ENCODE peak calls at places on chromosomes 16 and 17, in eight cellular contexts. One of them, this sample, is unnamed. For H3K27me3, the result is how much of the 10 kb centered on the place peaks cover.

GRCh38 chr17:2386400-2387085 is 14.3 kb downstream of the MNT start:
- DNase-seq in heart right ventricle: no peak
- DNase-seq in mammary epithelial cell: no peak
- DNase-seq in A673: no peak
- DNase-seq in body of pancreas: peak
- DNase-seq in GM12878: no peak
- DNase-seq in PC-9: no peak
- DNase-seq in MM.1S: no peak
- DNase-seq in this sample: no peak

GRCh38 chr17:42586514-42587230 is 9.1 kb upstream of the PSMC3IP start:
- DNase-seq in heart right ventricle: no peak
- DNase-seq in mammary epithelial cell: peak
- DNase-seq in A673: no peak
- DNase-seq in body of pancreas: no peak
- DNase-seq in GM12878: no peak
- DNase-seq in PC-9: no peak
- DNase-seq in MM.1S: peak
- DNase-seq in this sample: peak

GRCh38 chr17:83173180-83173996 is 94.0 kb downstream of the METRNL start:
- DNase-seq in heart right ventricle: no peak
- DNase-seq in mammary epithelial cell: no peak
- DNase-seq in A673: no peak
- DNase-seq in body of pancreas: no peak
- DNase-seq in GM12878: no peak
- DNase-seq in PC-9: no peak
- DNase-seq in MM.1S: no peak
- DNase-seq in this sample: no peak

GRCh38 chr17:320139-320538 is 32.5 kb downstream of the RPH3AL start:
- DNase-seq in heart right ventricle: no peak
- DNase-seq in mammary epithelial cell: no peak
- DNase-seq in A673: no peak
- DNase-seq in body of pancreas: peak
- DNase-seq in GM12878: no peak
- DNase-seq in PC-9: no peak
- DNase-seq in MM.1S: no peak
- DNase-seq in this sample: no peak

GRCh38 chr17:65173284-65173793 is 36.2 kb downstream of the RGS9 start:
- DNase-seq in heart right ventricle: peak
- DNase-seq in mammary epithelial cell: no peak
- DNase-seq in A673: peak
- DNase-seq in body of pancreas: peak
- DNase-seq in GM12878: no peak
- DNase-seq in PC-9: no peak
- DNase-seq in MM.1S: no peak
- DNase-seq in this sample: peak

GRCh38 chr16:75462804-75463203 is 1.7 kb downstream of the TMEM170A start:
- DNase-seq in heart right ventricle: no peak
- DNase-seq in mammary epithelial cell: no peak
- DNase-seq in A673: no peak
- DNase-seq in body of pancreas: no peak
- DNase-seq in GM12878: no peak
- DNase-seq in PC-9: no peak
- DNase-seq in MM.1S: peak
- DNase-seq in this sample: no peak

GRCh38 chr16:72424776-72425175 is 252.8 kb upstream of the PMFBP1 start:
- DNase-seq in heart right ventricle: no peak
- DNase-seq in mammary epithelial cell: no peak
- DNase-seq in A673: peak
- DNase-seq in body of pancreas: no peak
- DNase-seq in GM12878: no peak
- DNase-seq in PC-9: no peak
- DNase-seq in MM.1S: no peak
- DNase-seq in this sample: no peak

GRCh38 chr17:9226794-9227135 is 205.5 kb downstream of the NTN1 start:
- DNase-seq in heart right ventricle: no peak
- DNase-seq in mammary epithelial cell: peak
- DNase-seq in A673: no peak
- DNase-seq in body of pancreas: no peak
- DNase-seq in GM12878: no peak
- DNase-seq in PC-9: no peak
- DNase-seq in MM.1S: peak
- DNase-seq in this sample: peak

GRCh38 chr17:77146882-77147281 is 6.1 kb downstream of the SEC14L1 start:
- DNase-seq in heart right ventricle: no peak
- DNase-seq in mammary epithelial cell: no peak
- DNase-seq in A673: no peak
- DNase-seq in body of pancreas: peak
- DNase-seq in GM12878: no peak
- DNase-seq in PC-9: no peak
- DNase-seq in MM.1S: peak
- DNase-seq in this sample: no peak

GRCh38 chr17:77145635-77146632 is 5.2 kb downstream of the SEC14L1 start:
- DNase-seq in heart right ventricle: peak
- DNase-seq in mammary epithelial cell: no peak
- DNase-seq in A673: no peak
- DNase-seq in body of pancreas: peak
- DNase-seq in GM12878: peak
- DNase-seq in PC-9: peak
- DNase-seq in MM.1S: peak
- DNase-seq in this sample: peak

GRCh38 chr17:77148959-77149510 is 8.3 kb downstream of the SEC14L1 start:
- DNase-seq in heart right ventricle: no peak
- DNase-seq in mammary epithelial cell: no peak
- DNase-seq in A673: no peak
- DNase-seq in body of pancreas: no peak
- DNase-seq in GM12878: no peak
- DNase-seq in PC-9: no peak
- DNase-seq in MM.1S: no peak
- DNase-seq in this sample: no peak

GRCh38 chr17:77148109-77148958 is 7.6 kb downstream of the SEC14L1 start:
- DNase-seq in heart right ventricle: no peak
- DNase-seq in mammary epithelial cell: no peak
- DNase-seq in A673: no peak
- DNase-seq in body of pancreas: no peak
- DNase-seq in GM12878: no peak
- DNase-seq in PC-9: no peak
- DNase-seq in MM.1S: no peak
- DNase-seq in this sample: no peak

DNA sequence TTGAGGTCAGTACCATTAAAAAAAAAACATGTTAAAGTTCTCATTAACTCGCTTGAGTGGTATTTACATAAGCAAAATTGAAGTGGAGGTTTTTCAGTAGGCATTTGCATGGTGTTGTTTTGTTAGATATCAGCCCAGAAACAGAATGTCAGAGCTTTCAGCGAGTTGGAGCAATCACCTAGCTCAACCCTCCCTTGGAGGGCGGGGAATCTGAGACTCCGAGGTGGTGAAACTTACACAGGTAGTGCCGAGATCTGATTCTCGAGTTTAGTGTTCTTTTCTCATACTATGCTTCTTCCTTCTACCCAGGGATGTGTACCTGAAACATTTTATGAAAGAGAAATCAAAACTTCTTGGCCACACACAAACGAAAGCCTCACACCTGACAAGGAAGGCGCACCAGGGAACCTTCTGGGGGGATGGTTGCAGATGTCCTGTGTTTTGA is 6.6 kb downstream of the SEC14L1 start:
- DNase-seq in heart right ventricle: no peak
- DNase-seq in mammary epithelial cell: no peak
- DNase-seq in A673: no peak
- DNase-seq in body of pancreas: peak
- DNase-seq in GM12878: peak
- DNase-seq in PC-9: no peak
- DNase-seq in MM.1S: peak
- DNase-seq in this sample: peak
- H3K4me3 ChIP-seq in heart right ventricle: peak
- H3K4me3 ChIP-seq in mammary epithelial cell: no peak
- H3K4me3 ChIP-seq in A673: no peak
- H3K4me3 ChIP-seq in body of pancreas: no peak
- H3K4me3 ChIP-seq in GM12878: peak
- H3K4me3 ChIP-seq in PC-9: no peak
- H3K4me3 ChIP-seq in MM.1S: peak
- H3K4me3 ChIP-seq in this sample: no peak

GRCh38 chr16:29806641-29807425 is 504 bp downstream of the MAZ start:
- DNase-seq in heart right ventricle: peak
- DNase-seq in mammary epithelial cell: peak
- DNase-seq in A673: peak
- DNase-seq in body of pancreas: peak
- DNase-seq in GM12878: no peak
- DNase-seq in PC-9: peak
- DNase-seq in MM.1S: peak
- DNase-seq in this sample: peak

GRCh38 chr16:29808219-29808900 is 2.0 kb downstream of the MAZ start:
- DNase-seq in heart right ventricle: peak
- DNase-seq in mammary epithelial cell: no peak
- DNase-seq in A673: no peak
- DNase-seq in body of pancreas: no peak
- DNase-seq in GM12878: no peak
- DNase-seq in PC-9: no peak
- DNase-seq in MM.1S: no peak
- DNase-seq in this sample: no peak

GRCh38 chr16:29806096-29806579 is at the start of gene MAZ:
- DNase-seq in heart right ventricle: no peak
- DNase-seq in mammary epithelial cell: no peak
- DNase-seq in A673: peak
- DNase-seq in body of pancreas: peak
- DNase-seq in GM12878: no peak
- DNase-seq in PC-9: peak
- DNase-seq in MM.1S: peak
- DNase-seq in this sample: peak

GRCh38 chr16:29809031-29809747 is 2.8 kb upstream of the PRRT2 start:
- DNase-seq in heart right ventricle: no peak
- DNase-seq in mammary epithelial cell: no peak
- DNase-seq in A673: no peak
- DNase-seq in body of pancreas: no peak
- DNase-seq in GM12878: no peak
- DNase-seq in PC-9: no peak
- DNase-seq in MM.1S: no peak
- DNase-seq in this sample: no peak

GRCh38 chr16:29807426-29808218 is 1.3 kb downstream of the MAZ start:
- DNase-seq in heart right ventricle: peak
- DNase-seq in mammary epithelial cell: peak
- DNase-seq in A673: peak
- DNase-seq in body of pancreas: peak
- DNase-seq in GM12878: no peak
- DNase-seq in PC-9: peak
- DNase-seq in MM.1S: peak
- DNase-seq in this sample: peak
- TF ChIP-seq CTCF in heart right ventricle: peak
- TF ChIP-seq CTCF in mammary epithelial cell: peak
- TF ChIP-seq CTCF in A673: peak
- TF ChIP-seq CTCF in body of pancreas: no peak
- TF ChIP-seq CTCF in GM12878: peak
- TF ChIP-seq CTCF in PC-9: no peak
- TF ChIP-seq CTCF in MM.1S: peak
- TF ChIP-seq CTCF in this sample: peak

GRCh38 chr16:54938351-54939346 is 8.0 kb downstream of the IRX5 start:
- DNase-seq in heart right ventricle: no peak
- DNase-seq in mammary epithelial cell: peak
- DNase-seq in A673: peak
- DNase-seq in body of pancreas: no peak
- DNase-seq in GM12878: no peak
- DNase-seq in PC-9: no peak
- DNase-seq in MM.1S: no peak
- DNase-seq in this sample: no peak

GRCh38 chr16:54937673-54938350 is 7.1 kb downstream of the IRX5 start:
- DNase-seq in heart right ventricle: no peak
- DNase-seq in mammary epithelial cell: peak
- DNase-seq in A673: no peak
- DNase-seq in body of pancreas: no peak
- DNase-seq in GM12878: no peak
- DNase-seq in PC-9: no peak
- DNase-seq in MM.1S: no peak
- DNase-seq in this sample: no peak

GRCh38 chr16:54936086-54936978 is 5.7 kb downstream of the IRX5 start:
- DNase-seq in heart right ventricle: peak
- DNase-seq in mammary epithelial cell: peak
- DNase-seq in A673: no peak
- DNase-seq in body of pancreas: no peak
- DNase-seq in GM12878: no peak
- DNase-seq in PC-9: no peak
- DNase-seq in MM.1S: no peak
- DNase-seq in this sample: no peak

GRCh38 chr16:54935411-54936085 is 4.9 kb downstream of the IRX5 start:
- DNase-seq in heart right ventricle: no peak
- DNase-seq in mammary epithelial cell: peak
- DNase-seq in A673: no peak
- DNase-seq in body of pancreas: no peak
- DNase-seq in GM12878: no peak
- DNase-seq in PC-9: no peak
- DNase-seq in MM.1S: no peak
- DNase-seq in this sample: no peak

GRCh38 chr16:54936979-54937672 is 6.5 kb downstream of the IRX5 start:
- DNase-seq in heart right ventricle: peak
- DNase-seq in mammary epithelial cell: peak
- DNase-seq in A673: no peak
- DNase-seq in body of pancreas: no peak
- DNase-seq in GM12878: no peak
- DNase-seq in PC-9: no peak
- DNase-seq in MM.1S: no peak
- DNase-seq in this sample: peak
- H3K27me3 ChIP-seq in heart right ventricle: half or more
- H3K27me3 ChIP-seq in mammary epithelial cell: under half
- H3K27me3 ChIP-seq in A673: under half
- H3K27me3 ChIP-seq in body of pancreas: half or more
- H3K27me3 ChIP-seq in GM12878: under half
- H3K27me3 ChIP-seq in PC-9: under half
- H3K27me3 ChIP-seq in MM.1S: under half
- H3K27me3 ChIP-seq in this sample: under half

GRCh38 chr17:38883592-38884526 is 14.0 kb downstream of the LASP1 start:
- DNase-seq in heart right ventricle: peak
- DNase-seq in mammary epithelial cell: peak
- DNase-seq in A673: no peak
- DNase-seq in body of pancreas: no peak
- DNase-seq in GM12878: no peak
- DNase-seq in PC-9: no peak
- DNase-seq in MM.1S: no peak
- DNase-seq in this sample: no peak

GRCh38 chr17:38881600-38882191 is 11.8 kb downstream of the LASP1 start:
- DNase-seq in heart right ventricle: peak
- DNase-seq in mammary epithelial cell: no peak
- DNase-seq in A673: peak
- DNase-seq in body of pancreas: peak
- DNase-seq in GM12878: no peak
- DNase-seq in PC-9: no peak
- DNase-seq in MM.1S: no peak
- DNase-seq in this sample: no peak

GRCh38 chr17:38875477-38876080 is 5.7 kb downstream of the LASP1 start:
- DNase-seq in heart right ventricle: no peak
- DNase-seq in mammary epithelial cell: no peak
- DNase-seq in A673: peak
- DNase-seq in body of pancreas: no peak
- DNase-seq in GM12878: no peak
- DNase-seq in PC-9: peak
- DNase-seq in MM.1S: no peak
- DNase-seq in this sample: no peak

GRCh38 chr17:38877130-38877851 is 7.4 kb downstream of the LASP1 start:
- DNase-seq in heart right ventricle: no peak
- DNase-seq in mammary epithelial cell: no peak
- DNase-seq in A673: peak
- DNase-seq in body of pancreas: no peak
- DNase-seq in GM12878: no peak
- DNase-seq in PC-9: no peak
- DNase-seq in MM.1S: peak
- DNase-seq in this sample: no peak

DNA sequence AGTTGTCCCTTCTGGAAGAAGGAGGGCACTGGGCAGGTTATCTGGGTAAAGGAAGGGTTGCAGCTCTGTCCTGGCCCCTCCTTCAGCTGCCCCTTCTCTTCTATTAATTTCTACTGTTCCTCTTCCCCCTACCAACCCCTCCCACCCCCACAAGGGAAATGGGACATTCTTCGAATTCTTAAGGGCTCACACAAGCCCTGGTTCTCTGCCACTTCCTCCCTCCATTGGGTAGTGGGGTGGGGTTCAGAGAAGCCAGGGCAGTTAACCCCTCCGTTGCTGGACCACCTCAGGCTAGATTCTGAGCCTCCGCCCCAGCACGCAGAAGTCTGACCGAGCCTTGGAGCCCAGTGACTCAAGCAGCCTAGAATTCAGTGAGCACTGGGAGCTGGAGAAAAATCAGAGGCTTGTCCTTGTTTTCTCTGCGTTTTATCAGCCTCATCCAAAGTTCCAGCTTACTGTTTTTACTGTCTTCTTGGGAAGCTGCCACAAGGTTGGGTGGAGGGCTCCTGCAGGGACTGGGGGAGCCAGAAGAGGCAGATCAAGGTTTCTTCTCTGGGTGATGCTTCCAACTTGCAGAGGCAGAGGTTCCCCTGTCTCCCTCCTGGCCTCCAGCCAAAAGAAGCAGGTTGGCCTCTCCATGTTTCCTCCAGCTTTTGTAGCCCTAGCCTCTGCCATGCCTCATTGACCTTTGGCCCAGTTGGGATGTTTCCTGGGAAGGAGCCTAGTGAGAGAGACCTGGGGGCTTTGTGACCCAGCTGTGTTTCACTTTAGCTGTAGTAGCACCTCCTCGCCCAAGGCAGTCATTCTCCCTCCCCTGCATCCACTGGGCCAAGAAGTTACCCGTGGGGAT is 10.2 kb downstream of the LASP1 start:
- DNase-seq in heart right ventricle: peak
- DNase-seq in mammary epithelial cell: peak
- DNase-seq in A673: peak
- DNase-seq in body of pancreas: peak
- DNase-seq in GM12878: no peak
- DNase-seq in PC-9: peak
- DNase-seq in MM.1S: peak
- DNase-seq in this sample: no peak
- H3K4me3 ChIP-seq in heart right ventricle: peak
- H3K4me3 ChIP-seq in mammary epithelial cell: no peak
- H3K4me3 ChIP-seq in A673: no peak
- H3K4me3 ChIP-seq in body of pancreas: no peak
- H3K4me3 ChIP-seq in GM12878: no peak
- H3K4me3 ChIP-seq in PC-9: peak
- H3K4me3 ChIP-seq in MM.1S: no peak
- H3K4me3 ChIP-seq in this sample: no peak

This sample was measured in GM06990.